ENCODE peak calls at places on chromosomes 16 and 17, in four cellular contexts. V is pancreas, D is left ventricle myocardium inferior, Y is IMR-90. E is an unnamed sample. For H3K27me3, the result is how much of the 10 kb centered on the place peaks cover.

GRCh38 chr17:80261159-80261894 is 675 bp downstream of the RNF213 start:
- DNase-seq in Y (peak), V (peak), D (peak), E (peak)

GRCh38 chr17:79413591-79413990 is 197.3 kb downstream of the RBFOX3 start:
- DNase-seq in V (peak), Y (no peak), D (no peak), E (no peak)

GRCh38 chr17:8935194-8935593 is 30.3 kb downstream of the PIK3R5 start:
- DNase-seq in V (no peak), D (no peak), Y (no peak), E (no peak)

GRCh38 chr17:69187294-69187693 is 41.3 kb downstream of the ABCA10 start:
- DNase-seq in V (no peak), Y (no peak), D (no peak), E (no peak)

GRCh38 chr16:30787613-30788378 is 791 bp upstream of the ZNF629 start:
- DNase-seq in D (no peak), V (no peak), Y (no peak), E (no peak)

GRCh38 chr17:61002316-61002736 is 324.7 kb downstream of the BCAS3 start:
- DNase-seq in D (no peak), Y (peak), V (no peak), E (no peak)

GRCh38 chr16:81657731-81658130 is 121.4 kb upstream of the PLCG2 start:
- DNase-seq in D (no peak), Y (no peak), V (no peak), E (no peak)

GRCh38 chr17:413706-414440 is 61.3 kb upstream of the RPH3AL start:
- DNase-seq in V (no peak), D (no peak), Y (no peak), E (no peak)

GRCh38 chr17:82823004-82823403 is 16.8 kb downstream of the ZNF750 start:
- DNase-seq in D (no peak), V (no peak), Y (no peak), E (no peak)

GRCh38 chr16:5060073-5060641 is 5.6 kb downstream of the C16orf89 start:
- DNase-seq in V (no peak), D (no peak), Y (no peak), E (no peak)

GRCh38 chr17:27974045-27974436 is 68.4 kb upstream of the NLK start:
- DNase-seq in V (no peak), Y (no peak), D (no peak), E (no peak)

GRCh38 chr17:12625092-12625491 is 40.6 kb upstream of the MYOCD start:
- DNase-seq in V (no peak), Y (no peak), D (no peak), E (no peak)

GRCh38 chr16:56898847-56899246 is 33.1 kb upstream of the HERPUD1 start:
- DNase-seq in D (no peak), V (no peak), Y (no peak), E (no peak)

GRCh38 chr17:44464037-44464436 is 39.2 kb downstream of the GPATCH8 start:
- DNase-seq in Y (peak), D (no peak), V (no peak), E (no peak)

GRCh38 chr17:43779145-43780125 is 658 bp upstream of the DUSP3 start:
- DNase-seq in D (no peak), Y (peak), V (no peak), E (no peak)

GRCh38 chr16:9908613-9909012 is 273.6 kb downstream of the GRIN2A start:
- DNase-seq in Y (no peak), D (peak), V (no peak), E (no peak)

GRCh38 chr16:76926042-76926441 is 264.9 kb upstream of the MON1B start:
- DNase-seq in V (no peak), D (no peak), Y (no peak), E (no peak)

GRCh38 chr17:68019336-68019674 is 16.2 kb upstream of the KPNA2 start:
- DNase-seq in V (no peak), D (no peak), Y (no peak), E (no peak)

GRCh38 chr17:3910420-3911270 is 5.6 kb downstream of the P2RX1 start:
- DNase-seq in Y (no peak), V (no peak), D (no peak), E (no peak)

GRCh38 chr17:3907483-3908216 is 8.6 kb downstream of the P2RX1 start:
- DNase-seq in Y (no peak), V (no peak), D (no peak), E (no peak)

GRCh38 chr17:3906881-3907280 is 9.4 kb downstream of the P2RX1 start:
- DNase-seq in V (no peak), D (no peak), Y (no peak), E (no peak)

GRCh38 chr17:3911271-3912053 is 4.8 kb downstream of the P2RX1 start:
- DNase-seq in D (no peak), Y (no peak), V (no peak), E (no peak)

GRCh38 chr17:3909257-3909656 is 7.0 kb downstream of the P2RX1 start:
- DNase-seq in Y (no peak), V (no peak), D (no peak), E (no peak)
- H3K27me3 ChIP-seq in Y (under half), V (under half), D (under half), E (under half)

GRCh38 chr16:2040450-2041105 is 7.1 kb downstream of the NTHL1 start:
- DNase-seq in Y (no peak), V (no peak), D (no peak), E (no peak)
- H3K27ac ChIP-seq in Y (peak), V (no peak), D (peak), E (no peak)

GRCh38 chr17:48910370-48910769 is 2.2 kb downstream of the UBE2Z start:
- DNase-seq in V (no peak), Y (no peak), D (no peak), E (no peak)
- H3K4me3 ChIP-seq in V (no peak), Y (no peak), D (peak), E (no peak)

GRCh38 chr17:48589831-48590602 is at the start of gene HOXB3:
- DNase-seq in Y (peak), D (no peak), V (no peak), E (no peak)

GRCh38 chr17:48588074-48588415 is 2.0 kb downstream of the HOXB3 start:
- DNase-seq in Y (no peak), D (no peak), V (no peak), E (no peak)

GRCh38 chr17:48587276-48588073 is 2.6 kb downstream of the HOXB3 start:
- DNase-seq in D (no peak), Y (peak), V (no peak), E (no peak)

GRCh38 chr17:48589060-48589830 is 796 bp downstream of the HOXB3 start:
- DNase-seq in V (no peak), Y (peak), D (no peak), E (no peak)

DNA sequence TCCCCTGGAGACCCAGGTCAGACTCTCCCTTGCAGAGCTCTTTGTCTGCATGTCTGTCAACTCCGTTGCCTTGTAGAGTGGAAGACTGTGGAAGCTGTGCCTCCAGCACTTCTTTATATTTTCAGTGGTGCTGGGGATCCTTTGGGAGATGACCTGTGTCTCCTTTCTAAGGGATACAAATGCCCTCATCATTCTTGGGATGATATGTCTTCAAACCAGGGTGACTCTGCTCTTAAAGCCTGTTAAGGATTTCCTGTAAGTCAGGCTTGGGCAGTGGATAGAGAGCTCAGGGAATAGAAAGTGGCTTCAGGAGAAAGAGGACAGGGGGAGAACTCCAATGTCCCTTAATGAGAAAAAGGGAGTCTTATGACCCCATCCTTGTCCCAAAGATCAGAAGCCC is 1.5 kb downstream of the HOXB3 start:
- DNase-seq in V (no peak), D (no peak), Y (peak), E (no peak)
- H3K27me3 ChIP-seq in V (half or more), D (half or more), Y (under half), E (half or more)

DNA sequence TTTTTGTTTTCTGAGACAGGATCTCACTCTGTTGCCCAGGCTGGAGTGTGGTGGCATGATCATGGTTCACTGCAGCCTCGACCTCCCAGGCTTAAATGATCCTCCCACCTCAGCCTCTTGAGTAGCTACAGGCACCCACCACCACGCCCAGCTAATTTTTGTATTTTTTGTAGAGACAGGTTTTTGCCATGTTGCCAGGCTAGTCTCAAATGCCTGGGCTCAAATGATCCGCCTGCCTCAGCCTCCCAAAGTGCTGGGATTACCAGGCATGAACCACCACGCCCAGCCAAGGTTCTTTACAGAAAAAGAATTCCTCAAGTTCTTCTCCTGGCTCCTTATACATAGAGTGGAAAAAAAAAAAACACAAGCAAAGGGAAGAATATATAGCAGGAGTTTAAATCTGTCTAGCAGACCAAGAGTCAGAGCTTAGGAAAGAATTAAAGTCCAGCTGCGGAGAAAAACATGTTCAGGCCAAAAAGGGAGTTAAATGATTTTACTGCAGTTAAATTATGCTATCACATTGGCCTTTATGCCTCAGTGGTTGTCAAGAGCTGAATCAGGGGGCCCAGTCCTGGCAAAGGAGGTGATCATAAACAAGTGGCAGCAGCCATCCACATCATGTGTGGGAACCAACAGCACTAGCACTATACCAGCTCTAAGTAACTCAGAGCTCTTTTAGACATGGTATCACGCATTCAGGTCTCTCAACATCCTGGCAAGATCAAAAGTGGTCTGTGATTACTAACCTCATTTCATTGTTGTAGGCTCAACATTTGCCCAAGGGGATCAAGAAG is 39.3 kb downstream of the LIG3 start:
- DNase-seq in V (no peak), Y (no peak), D (no peak), E (no peak)
- H3K27ac ChIP-seq in V (no peak), Y (no peak), D (peak), E (no peak)

DNA sequence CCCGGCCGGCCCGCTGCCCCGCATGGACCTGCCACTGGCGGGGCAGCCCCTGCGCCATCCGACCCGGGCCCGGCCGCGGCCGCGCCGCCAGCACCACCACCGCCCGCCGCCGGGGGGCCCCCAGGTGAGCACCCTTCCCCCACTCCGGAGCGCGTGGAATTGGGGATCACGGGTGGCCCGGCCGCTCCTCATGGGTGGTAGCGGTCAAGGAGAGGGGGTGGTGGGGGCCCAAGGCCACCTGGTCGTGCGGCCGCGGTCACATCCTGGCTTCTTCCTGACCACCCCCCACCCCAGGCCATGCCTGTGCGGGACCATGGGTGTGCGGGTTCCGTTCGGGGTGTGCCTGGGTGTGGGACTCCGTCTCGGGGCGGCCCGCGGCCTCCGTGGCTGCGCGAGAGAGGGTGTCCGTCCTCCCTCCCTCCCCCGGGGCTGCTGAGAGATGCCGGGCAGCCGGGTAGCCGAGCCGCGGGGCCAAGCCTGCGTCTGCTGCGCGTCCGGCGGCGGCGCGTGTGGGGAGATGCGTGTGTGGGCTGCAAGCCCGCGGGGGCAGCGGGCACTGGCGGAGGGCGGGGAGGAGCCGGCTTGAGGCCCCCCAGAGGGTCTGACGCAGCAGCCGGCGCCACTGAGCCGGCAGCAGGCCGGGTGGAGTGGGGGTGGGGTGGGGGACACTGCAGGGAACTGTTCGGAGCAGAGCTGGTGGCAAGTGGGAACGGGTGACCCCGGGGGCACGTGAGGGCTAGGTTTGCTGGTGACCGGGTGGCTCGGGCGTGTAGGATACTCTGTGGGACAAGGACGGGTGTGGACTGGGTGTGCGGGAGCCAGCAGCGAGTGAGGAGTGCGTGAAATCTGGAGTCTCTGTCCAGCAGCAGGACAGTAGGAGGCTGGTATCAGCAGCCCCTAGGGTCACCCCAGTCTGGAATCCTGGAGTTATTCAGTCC is 6.7 kb downstream of the ACD start:
- DNase-seq in V (no peak), Y (no peak), D (no peak), E (no peak)
- H3K4me3 ChIP-seq in V (peak), Y (peak), D (peak), E (peak)

GRCh38 chr17:17466511-17466910 is 10.3 kb upstream of the MED9 start:
- DNase-seq in V (no peak), Y (no peak), D (no peak), E (no peak)
- H3K27me3 ChIP-seq in V (under half), Y (half or more), D (under half), E (under half)

E was measured in iPS DF 6.9.